ENCODE peak calls at places on chromosome 14, in four cellular contexts. X, Y, O and M are unnamed samples.

GRCh38 chr14:39025810-39026627 is 77.0 kb downstream of the SEC23A start:
- DNase-seq in X (no peak), Y (no peak), O (no peak), M (no peak)

GRCh38 chr14:24095196-24096068 is 1.3 kb downstream of the PCK2 start:
- DNase-seq in X (peak; percentile 75), Y (peak; percentile 66), O (peak; percentile 34), M (peak; percentile 97)

GRCh38 chr14:61406670-61407069 is 85.3 kb downstream of the PRKCH start:
- DNase-seq in X (no peak), Y (no peak), O (no peak), M (no peak)

GRCh38 chr14:74568896-74569295 is 43.1 kb downstream of the LTBP2 start:
- DNase-seq in X (peak; percentile 69), Y (no peak), O (no peak), M (no peak)

GRCh38 chr14:72558721-72559120 is 335.2 kb downstream of the DPF3 start:
- DNase-seq in X (peak; percentile 62), Y (no peak), O (no peak), M (no peak)

GRCh38 chr14:57383125-57383524 is 7.3 kb upstream of the NAA30 start:
- DNase-seq in X (no peak), Y (no peak), O (no peak), M (no peak)

GRCh38 chr14:87869619-87870583 is 123.1 kb downstream of the GALC start:
- DNase-seq in X (peak; percentile 74), Y (no peak), O (no peak), M (peak; percentile 5)

GRCh38 chr14:22177870-22178269 is 411.2 kb downstream of the DAD1 start:
- DNase-seq in X (no peak), Y (no peak), O (no peak), M (no peak)

GRCh38 chr14:72844528-72844927 is 49.4 kb downstream of the DPF3 start:
- DNase-seq in X (no peak), Y (no peak), O (no peak), M (no peak)

DNA sequence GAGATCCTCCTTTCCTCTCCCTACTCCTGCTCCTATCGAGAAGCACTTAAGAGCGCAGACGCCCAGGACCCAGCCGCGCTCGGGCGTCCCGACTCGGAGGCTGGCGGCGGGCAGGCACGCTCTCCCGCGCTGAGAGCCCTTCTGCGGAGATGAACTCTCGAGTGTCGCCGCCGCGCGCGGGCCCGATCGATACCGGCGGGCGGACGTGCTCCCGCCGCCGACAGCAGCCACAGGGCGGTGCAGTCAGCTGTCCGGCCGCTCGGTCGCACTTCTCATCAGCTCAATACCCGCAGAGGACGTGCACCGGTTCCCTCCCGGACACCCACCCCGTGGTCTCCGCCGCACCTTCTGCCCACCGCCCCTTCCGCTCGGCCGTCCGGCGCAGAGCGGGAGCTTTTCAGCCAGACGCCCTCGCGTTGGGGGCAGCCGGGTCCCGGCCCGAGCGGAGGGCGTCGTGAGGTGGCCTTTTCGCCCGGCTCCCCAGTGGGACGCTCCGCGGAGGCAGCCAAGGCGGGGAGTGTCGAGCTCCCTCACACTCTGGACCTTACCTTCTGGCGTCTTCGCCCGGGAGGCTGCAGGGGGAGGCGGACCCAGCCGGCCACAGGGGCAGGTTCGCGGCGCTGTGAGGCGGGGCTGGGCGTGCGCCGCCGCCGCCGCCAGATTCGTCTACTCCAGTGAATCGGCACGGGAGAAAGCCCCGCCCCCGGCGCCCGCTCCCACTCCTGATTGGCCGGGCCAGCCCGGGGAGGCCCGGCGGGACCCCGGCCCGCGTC is 421 bp upstream of the INSM2 start:
- DNase-seq in X (peak; percentile 20), Y (peak; percentile 74), O (peak; percentile 87), M (peak; percentile 79)
- TF ChIP-seq CTCF in X (no peak), Y (peak; percentile 15), O (no peak), M (peak; percentile 16)

DNA sequence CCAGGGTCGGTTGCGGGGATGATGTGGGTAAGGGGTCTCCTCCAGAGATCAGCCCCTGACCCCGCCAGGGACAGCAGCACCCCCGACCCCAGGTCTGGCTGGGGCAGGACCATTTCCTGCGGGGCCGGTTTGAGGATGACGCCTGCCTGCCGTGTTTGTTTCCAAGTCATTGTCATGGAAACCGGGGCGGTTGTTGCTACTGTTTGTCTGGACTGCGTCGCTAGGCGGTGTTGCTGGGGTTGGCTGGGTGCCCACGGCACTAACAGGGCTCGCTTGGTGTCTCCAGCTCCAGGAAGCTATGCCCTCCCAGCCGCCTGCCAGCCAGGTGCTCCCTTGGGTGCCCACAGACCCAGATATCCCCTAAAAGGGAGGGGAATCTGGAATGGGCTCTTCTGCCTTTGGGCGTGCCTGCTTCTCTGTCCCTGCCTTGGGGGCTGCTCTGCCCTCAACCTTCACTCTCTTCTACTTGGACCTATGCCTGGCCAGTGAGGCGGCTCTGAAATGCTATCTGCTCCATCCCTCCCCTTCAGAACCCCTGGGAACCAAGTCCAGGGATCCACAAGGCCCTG is 4.7 kb upstream of the CRIP1 start:
- DNase-seq in X (peak; percentile 99), Y (peak; percentile 80), O (peak; percentile 97), M (peak; percentile 97)
- TF ChIP-seq CTCF in X (peak; percentile 23), Y (peak; percentile 29), O (no peak), M (peak; percentile 16)

GRCh38 chr14:104681689-104682074 is 7.7 kb upstream of the INF2 start:
- DNase-seq in X (peak; percentile 80), Y (no peak), O (peak; percentile 85), M (no peak)
- TF ChIP-seq CTCF in X (no peak), Y (peak; percentile 34), O (no peak), M (no peak)

DNA sequence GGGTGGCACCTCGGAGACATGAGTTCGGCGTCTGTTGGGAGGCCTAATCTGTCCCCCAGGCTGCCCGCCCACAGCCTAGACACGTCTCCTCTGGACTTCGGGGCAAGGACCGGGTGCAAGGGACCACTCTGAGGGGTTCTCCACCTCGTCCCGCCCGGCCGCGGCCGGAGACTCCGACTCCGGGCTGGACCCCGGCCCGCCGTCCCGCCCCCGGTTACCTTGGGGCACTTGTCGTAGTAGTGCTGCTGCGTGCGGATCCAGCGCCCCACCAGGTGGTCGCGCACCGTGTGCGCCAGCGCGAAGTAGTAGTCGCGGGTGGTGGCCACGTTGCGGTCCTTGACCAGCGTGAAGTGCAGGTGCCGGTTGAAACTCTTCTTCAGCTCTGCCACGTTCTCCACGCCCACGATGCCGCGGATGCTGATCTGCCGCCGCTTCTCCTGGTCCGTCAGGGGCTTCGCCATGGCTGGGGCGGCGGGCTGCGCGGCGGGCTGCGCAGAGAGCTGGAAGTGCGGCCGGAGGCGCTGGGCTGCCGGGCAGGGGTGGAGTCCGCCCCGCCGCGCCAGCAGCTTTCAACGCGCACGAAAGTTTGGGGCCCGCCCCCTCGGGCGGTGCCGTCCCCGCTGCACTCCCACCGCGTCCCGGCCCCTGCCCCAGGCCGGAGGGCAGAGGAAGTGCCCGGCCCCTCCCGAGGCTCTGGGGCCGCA is at the start of gene PYGL:
- DNase-seq in X (peak; percentile 63), Y (peak; percentile 50), O (peak; percentile 77), M (peak; percentile 70)
- TF ChIP-seq CTCF in X (no peak), Y (no peak), O (no peak), M (no peak)

GRCh38 chr14:54691525-54692260 is 124.8 kb downstream of the SAMD4A start:
- DNase-seq in X (peak; percentile 64), Y (peak; percentile 40), O (peak; percentile 78), M (peak; percentile 34)
- TF ChIP-seq CTCF in X (peak; percentile 96), Y (peak; percentile 82), O (peak; percentile 68), M (peak; percentile 84)

GRCh38 chr14:102948698-102949061 is 26.2 kb downstream of the AMN start:
- DNase-seq in X (no peak), Y (no peak), O (no peak), M (no peak)
- TF ChIP-seq CTCF in X (no peak), Y (no peak), O (no peak), M (no peak)